ENCODE peak calls at places on chromosomes 1 and 21, in four cellular contexts. One of them, this sample, is unnamed.

GRCh38 chr1:4796999-4797375 is 142.6 kb downstream of the AJAP1 start:
- DNase-seq in midbrain: no peak
- DNase-seq in NCI-H1930: no peak
- DNase-seq in activated CD8-positive, alpha-beta T cell treated with anti-CD3 and anti-CD28 coated beads for 36 hours: no peak
- DNase-seq in this sample: no peak

GRCh38 chr1:206506803-206507394 is 432 bp upstream of the RASSF5 start:
- DNase-seq in midbrain: no peak
- DNase-seq in activated CD8-positive, alpha-beta T cell treated with anti-CD3 and anti-CD28 coated beads for 36 hours: peak
- DNase-seq in NCI-H1930: no peak
- DNase-seq in this sample: peak

GRCh38 chr21:39048064-39048463 is 135.2 kb downstream of the PSMG1 start:
- DNase-seq in activated CD8-positive, alpha-beta T cell treated with anti-CD3 and anti-CD28 coated beads for 36 hours: no peak
- DNase-seq in NCI-H1930: no peak
- DNase-seq in midbrain: no peak
- DNase-seq in this sample: peak

GRCh38 chr21:45877160-45877438 is 104.5 kb upstream of the COL6A1 start:
- DNase-seq in NCI-H1930: no peak
- DNase-seq in midbrain: no peak
- DNase-seq in activated CD8-positive, alpha-beta T cell treated with anti-CD3 and anti-CD28 coated beads for 36 hours: no peak
- DNase-seq in this sample: no peak

GRCh38 chr1:61607448-61607847 is 117.5 kb downstream of the TM2D1 start:
- DNase-seq in NCI-H1930: no peak
- DNase-seq in midbrain: no peak
- DNase-seq in activated CD8-positive, alpha-beta T cell treated with anti-CD3 and anti-CD28 coated beads for 36 hours: no peak
- DNase-seq in this sample: no peak

GRCh38 chr1:43987159-43988022 is 4.0 kb upstream of the CCDC24 start:
- DNase-seq in activated CD8-positive, alpha-beta T cell treated with anti-CD3 and anti-CD28 coated beads for 36 hours: no peak
- DNase-seq in NCI-H1930: no peak
- DNase-seq in midbrain: no peak
- DNase-seq in this sample: no peak

GRCh38 chr1:152182431-152182830 is 23.4 kb upstream of the RPTN start:
- DNase-seq in NCI-H1930: no peak
- DNase-seq in midbrain: peak
- DNase-seq in activated CD8-positive, alpha-beta T cell treated with anti-CD3 and anti-CD28 coated beads for 36 hours: peak
- DNase-seq in this sample: peak

GRCh38 chr1:107623431-107623830 is 341.5 kb downstream of the VAV3 start:
- DNase-seq in activated CD8-positive, alpha-beta T cell treated with anti-CD3 and anti-CD28 coated beads for 36 hours: no peak
- DNase-seq in NCI-H1930: no peak
- DNase-seq in midbrain: no peak
- DNase-seq in this sample: no peak

GRCh38 chr1:111669268-111669667 is 49.7 kb downstream of the RAP1A start:
- DNase-seq in NCI-H1930: no peak
- DNase-seq in midbrain: no peak
- DNase-seq in activated CD8-positive, alpha-beta T cell treated with anti-CD3 and anti-CD28 coated beads for 36 hours: no peak
- DNase-seq in this sample: no peak

GRCh38 chr1:179866616-179867015 is 11.0 kb downstream of the TOR1AIP2 start:
- DNase-seq in activated CD8-positive, alpha-beta T cell treated with anti-CD3 and anti-CD28 coated beads for 36 hours: no peak
- DNase-seq in NCI-H1930: no peak
- DNase-seq in midbrain: no peak
- DNase-seq in this sample: no peak

GRCh38 chr1:150809651-150810050 is 1.6 kb upstream of the CTSK start:
- DNase-seq in NCI-H1930: no peak
- DNase-seq in midbrain: no peak
- DNase-seq in activated CD8-positive, alpha-beta T cell treated with anti-CD3 and anti-CD28 coated beads for 36 hours: no peak
- DNase-seq in this sample: no peak

GRCh38 chr1:25952851-25953401 is 44.9 kb downstream of the PAFAH2 start:
- DNase-seq in NCI-H1930: no peak
- DNase-seq in midbrain: no peak
- DNase-seq in activated CD8-positive, alpha-beta T cell treated with anti-CD3 and anti-CD28 coated beads for 36 hours: no peak
- DNase-seq in this sample: no peak

GRCh38 chr1:8408151-8408839 is 90.4 kb downstream of the SLC45A1 start:
- DNase-seq in midbrain: no peak
- DNase-seq in NCI-H1930: no peak
- DNase-seq in activated CD8-positive, alpha-beta T cell treated with anti-CD3 and anti-CD28 coated beads for 36 hours: no peak
- DNase-seq in this sample: no peak

This sample was measured in DMS53.